ENCODE peak calls at places on chromosomes 6 and 20, in nine cellular contexts. One of them, this sample, is unnamed.

GRCh38 chr20:31845300-31845863 is at the start of gene FOXS1:
- DNase-seq in stimulated activated naive CD4-positive, alpha-beta T cell: no peak
- DNase-seq in activated T-cell treated with anti-CD3 and anti-CD28 coated beads, Interleukin-2, amount 50 U/mL, for 72 hours: no peak
- DNase-seq in NCI-H82: peak; percentile 25
- DNase-seq in left ventricle myocardium superior: peak; percentile 70
- DNase-seq in ACHN: peak; percentile 32
- DNase-seq in GM12892: no peak
- DNase-seq in nephron progenitor cell: peak; percentile 65
- DNase-seq in stimulated activated CD4-positive, alpha-beta T cell treated with anti-CD3 and anti-CD28 coated beads, Interleukin-1b, Interleukin-23, amount 100 ng/mL, for 4 hours: no peak
- DNase-seq in this sample: no peak

GRCh38 chr6:146282837-146283236 is 254.0 kb downstream of the GRM1 start:
- DNase-seq in left ventricle myocardium superior: no peak
- DNase-seq in activated T-cell treated with anti-CD3 and anti-CD28 coated beads, Interleukin-2, amount 50 U/mL, for 72 hours: no peak
- DNase-seq in ACHN: no peak
- DNase-seq in stimulated activated naive CD4-positive, alpha-beta T cell: no peak
- DNase-seq in stimulated activated CD4-positive, alpha-beta T cell treated with anti-CD3 and anti-CD28 coated beads, Interleukin-1b, Interleukin-23, amount 100 ng/mL, for 4 hours: no peak
- DNase-seq in nephron progenitor cell: no peak
- DNase-seq in NCI-H82: no peak
- DNase-seq in GM12892: no peak
- DNase-seq in this sample: no peak

GRCh38 chr20:43506238-43506637 is 1.3 kb upstream of the L3MBTL1 start:
- DNase-seq in stimulated activated CD4-positive, alpha-beta T cell treated with anti-CD3 and anti-CD28 coated beads, Interleukin-1b, Interleukin-23, amount 100 ng/mL, for 4 hours: no peak
- DNase-seq in GM12892: no peak
- DNase-seq in activated T-cell treated with anti-CD3 and anti-CD28 coated beads, Interleukin-2, amount 50 U/mL, for 72 hours: no peak
- DNase-seq in left ventricle myocardium superior: no peak
- DNase-seq in ACHN: no peak
- DNase-seq in stimulated activated naive CD4-positive, alpha-beta T cell: no peak
- DNase-seq in nephron progenitor cell: no peak
- DNase-seq in NCI-H82: no peak
- DNase-seq in this sample: no peak

GRCh38 chr20:47343007-47343472 is 13.5 kb downstream of the ZMYND8 start:
- DNase-seq in ACHN: no peak
- DNase-seq in left ventricle myocardium superior: no peak
- DNase-seq in GM12892: no peak
- DNase-seq in NCI-H82: no peak
- DNase-seq in stimulated activated CD4-positive, alpha-beta T cell treated with anti-CD3 and anti-CD28 coated beads, Interleukin-1b, Interleukin-23, amount 100 ng/mL, for 4 hours: no peak
- DNase-seq in activated T-cell treated with anti-CD3 and anti-CD28 coated beads, Interleukin-2, amount 50 U/mL, for 72 hours: no peak
- DNase-seq in nephron progenitor cell: no peak
- DNase-seq in stimulated activated naive CD4-positive, alpha-beta T cell: no peak
- DNase-seq in this sample: no peak

GRCh38 chr6:133300896-133301295 is 59.7 kb downstream of the EYA4 start:
- DNase-seq in activated T-cell treated with anti-CD3 and anti-CD28 coated beads, Interleukin-2, amount 50 U/mL, for 72 hours: no peak
- DNase-seq in nephron progenitor cell: no peak
- DNase-seq in ACHN: no peak
- DNase-seq in stimulated activated CD4-positive, alpha-beta T cell treated with anti-CD3 and anti-CD28 coated beads, Interleukin-1b, Interleukin-23, amount 100 ng/mL, for 4 hours: no peak
- DNase-seq in left ventricle myocardium superior: no peak
- DNase-seq in NCI-H82: no peak
- DNase-seq in stimulated activated naive CD4-positive, alpha-beta T cell: no peak
- DNase-seq in GM12892: no peak
- DNase-seq in this sample: no peak

GRCh38 chr6:137811121-137811911 is 55.7 kb upstream of the TNFAIP3 start:
- DNase-seq in left ventricle myocardium superior: peak; percentile 45
- DNase-seq in activated T-cell treated with anti-CD3 and anti-CD28 coated beads, Interleukin-2, amount 50 U/mL, for 72 hours: peak; percentile 91
- DNase-seq in stimulated activated CD4-positive, alpha-beta T cell treated with anti-CD3 and anti-CD28 coated beads, Interleukin-1b, Interleukin-23, amount 100 ng/mL, for 4 hours: peak; percentile 59
- DNase-seq in stimulated activated naive CD4-positive, alpha-beta T cell: peak; percentile 74
- DNase-seq in ACHN: peak; percentile 83
- DNase-seq in GM12892: peak; percentile 54
- DNase-seq in NCI-H82: peak; percentile 5
- DNase-seq in nephron progenitor cell: no peak
- DNase-seq in this sample: peak; percentile 42

GRCh38 chr6:9554806-9555205 is 860.1 kb downstream of the TFAP2A start:
- DNase-seq in GM12892: no peak
- DNase-seq in stimulated activated CD4-positive, alpha-beta T cell treated with anti-CD3 and anti-CD28 coated beads, Interleukin-1b, Interleukin-23, amount 100 ng/mL, for 4 hours: no peak
- DNase-seq in ACHN: no peak
- DNase-seq in NCI-H82: peak; percentile 41
- DNase-seq in stimulated activated naive CD4-positive, alpha-beta T cell: no peak
- DNase-seq in nephron progenitor cell: no peak
- DNase-seq in activated T-cell treated with anti-CD3 and anti-CD28 coated beads, Interleukin-2, amount 50 U/mL, for 72 hours: no peak
- DNase-seq in left ventricle myocardium superior: no peak
- DNase-seq in this sample: no peak

GRCh38 chr6:1009041-1009440 is 302.9 kb upstream of the FOXQ1 start:
- DNase-seq in NCI-H82: no peak
- DNase-seq in stimulated activated CD4-positive, alpha-beta T cell treated with anti-CD3 and anti-CD28 coated beads, Interleukin-1b, Interleukin-23, amount 100 ng/mL, for 4 hours: no peak
- DNase-seq in nephron progenitor cell: no peak
- DNase-seq in left ventricle myocardium superior: no peak
- DNase-seq in GM12892: no peak
- DNase-seq in activated T-cell treated with anti-CD3 and anti-CD28 coated beads, Interleukin-2, amount 50 U/mL, for 72 hours: no peak
- DNase-seq in stimulated activated naive CD4-positive, alpha-beta T cell: no peak
- DNase-seq in ACHN: no peak
- DNase-seq in this sample: no peak

GRCh38 chr20:20549267-20549612 is 163.2 kb downstream of the RALGAPA2 start:
- DNase-seq in activated T-cell treated with anti-CD3 and anti-CD28 coated beads, Interleukin-2, amount 50 U/mL, for 72 hours: no peak
- DNase-seq in stimulated activated CD4-positive, alpha-beta T cell treated with anti-CD3 and anti-CD28 coated beads, Interleukin-1b, Interleukin-23, amount 100 ng/mL, for 4 hours: no peak
- DNase-seq in ACHN: no peak
- DNase-seq in stimulated activated naive CD4-positive, alpha-beta T cell: no peak
- DNase-seq in left ventricle myocardium superior: no peak
- DNase-seq in GM12892: no peak
- DNase-seq in NCI-H82: peak; percentile 88
- DNase-seq in nephron progenitor cell: no peak
- DNase-seq in this sample: no peak

GRCh38 chr6:170279977-170280688 is 10.7 kb downstream of the DLL1 start:
- DNase-seq in NCI-H82: no peak
- DNase-seq in left ventricle myocardium superior: peak; percentile 84
- DNase-seq in GM12892: no peak
- DNase-seq in stimulated activated naive CD4-positive, alpha-beta T cell: peak; percentile 68
- DNase-seq in nephron progenitor cell: peak; percentile 62
- DNase-seq in activated T-cell treated with anti-CD3 and anti-CD28 coated beads, Interleukin-2, amount 50 U/mL, for 72 hours: peak; percentile 45
- DNase-seq in stimulated activated CD4-positive, alpha-beta T cell treated with anti-CD3 and anti-CD28 coated beads, Interleukin-1b, Interleukin-23, amount 100 ng/mL, for 4 hours: no peak
- DNase-seq in ACHN: no peak
- DNase-seq in this sample: no peak

GRCh38 chr20:36093025-36093803 is 61.3 kb upstream of the EPB41L1 start:
- DNase-seq in left ventricle myocardium superior: peak; percentile 67
- DNase-seq in activated T-cell treated with anti-CD3 and anti-CD28 coated beads, Interleukin-2, amount 50 U/mL, for 72 hours: peak; percentile 42
- DNase-seq in ACHN: peak; percentile 20
- DNase-seq in NCI-H82: peak; percentile 72
- DNase-seq in stimulated activated CD4-positive, alpha-beta T cell treated with anti-CD3 and anti-CD28 coated beads, Interleukin-1b, Interleukin-23, amount 100 ng/mL, for 4 hours: peak; percentile 7
- DNase-seq in GM12892: no peak
- DNase-seq in stimulated activated naive CD4-positive, alpha-beta T cell: no peak
- DNase-seq in nephron progenitor cell: peak; percentile 33
- DNase-seq in this sample: peak; percentile 37

GRCh38 chr20:25696384-25697131 is at the start of gene ZNF337:
- DNase-seq in NCI-H82: peak; percentile 99
- DNase-seq in left ventricle myocardium superior: peak; percentile 97
- DNase-seq in ACHN: peak; percentile 94
- DNase-seq in stimulated activated CD4-positive, alpha-beta T cell treated with anti-CD3 and anti-CD28 coated beads, Interleukin-1b, Interleukin-23, amount 100 ng/mL, for 4 hours: peak; percentile 88
- DNase-seq in nephron progenitor cell: peak; percentile 97
- DNase-seq in stimulated activated naive CD4-positive, alpha-beta T cell: peak; percentile 86
- DNase-seq in activated T-cell treated with anti-CD3 and anti-CD28 coated beads, Interleukin-2, amount 50 U/mL, for 72 hours: peak; percentile 96
- DNase-seq in GM12892: peak; percentile 92
- DNase-seq in this sample: peak; percentile 94

GRCh38 chr6:2103644-2104523 is 141.5 kb downstream of the GMDS start:
- DNase-seq in nephron progenitor cell: no peak
- DNase-seq in left ventricle myocardium superior: no peak
- DNase-seq in NCI-H82: peak; percentile 68
- DNase-seq in GM12892: no peak
- DNase-seq in activated T-cell treated with anti-CD3 and anti-CD28 coated beads, Interleukin-2, amount 50 U/mL, for 72 hours: no peak
- DNase-seq in ACHN: peak; percentile 71
- DNase-seq in stimulated activated naive CD4-positive, alpha-beta T cell: no peak
- DNase-seq in stimulated activated CD4-positive, alpha-beta T cell treated with anti-CD3 and anti-CD28 coated beads, Interleukin-1b, Interleukin-23, amount 100 ng/mL, for 4 hours: no peak
- DNase-seq in this sample: no peak

GRCh38 chr6:163262080-163262479 is 152.4 kb upstream of the QKI start:
- DNase-seq in nephron progenitor cell: no peak
- DNase-seq in ACHN: no peak
- DNase-seq in activated T-cell treated with anti-CD3 and anti-CD28 coated beads, Interleukin-2, amount 50 U/mL, for 72 hours: no peak
- DNase-seq in NCI-H82: no peak
- DNase-seq in left ventricle myocardium superior: no peak
- DNase-seq in stimulated activated naive CD4-positive, alpha-beta T cell: no peak
- DNase-seq in GM12892: no peak
- DNase-seq in stimulated activated CD4-positive, alpha-beta T cell treated with anti-CD3 and anti-CD28 coated beads, Interleukin-1b, Interleukin-23, amount 100 ng/mL, for 4 hours: no peak
- DNase-seq in this sample: no peak

GRCh38 chr6:148524976-148525375 is 182.3 kb downstream of the SASH1 start:
- DNase-seq in nephron progenitor cell: no peak
- DNase-seq in stimulated activated CD4-positive, alpha-beta T cell treated with anti-CD3 and anti-CD28 coated beads, Interleukin-1b, Interleukin-23, amount 100 ng/mL, for 4 hours: no peak
- DNase-seq in stimulated activated naive CD4-positive, alpha-beta T cell: no peak
- DNase-seq in left ventricle myocardium superior: no peak
- DNase-seq in GM12892: no peak
- DNase-seq in NCI-H82: no peak
- DNase-seq in ACHN: peak; percentile 60
- DNase-seq in activated T-cell treated with anti-CD3 and anti-CD28 coated beads, Interleukin-2, amount 50 U/mL, for 72 hours: peak; percentile 7
- DNase-seq in this sample: no peak

GRCh38 chr6:21634582-21634981 is 41.0 kb downstream of the SOX4 start:
- DNase-seq in ACHN: peak; percentile 8
- DNase-seq in activated T-cell treated with anti-CD3 and anti-CD28 coated beads, Interleukin-2, amount 50 U/mL, for 72 hours: no peak
- DNase-seq in nephron progenitor cell: no peak
- DNase-seq in stimulated activated naive CD4-positive, alpha-beta T cell: no peak
- DNase-seq in left ventricle myocardium superior: no peak
- DNase-seq in stimulated activated CD4-positive, alpha-beta T cell treated with anti-CD3 and anti-CD28 coated beads, Interleukin-1b, Interleukin-23, amount 100 ng/mL, for 4 hours: no peak
- DNase-seq in NCI-H82: no peak
- DNase-seq in GM12892: no peak
- DNase-seq in this sample: no peak

GRCh38 chr20:50735813-50736212 is 4.4 kb downstream of the PARD6B start:
- DNase-seq in nephron progenitor cell: no peak
- DNase-seq in activated T-cell treated with anti-CD3 and anti-CD28 coated beads, Interleukin-2, amount 50 U/mL, for 72 hours: no peak
- DNase-seq in stimulated activated CD4-positive, alpha-beta T cell treated with anti-CD3 and anti-CD28 coated beads, Interleukin-1b, Interleukin-23, amount 100 ng/mL, for 4 hours: no peak
- DNase-seq in NCI-H82: no peak
- DNase-seq in stimulated activated naive CD4-positive, alpha-beta T cell: no peak
- DNase-seq in left ventricle myocardium superior: no peak
- DNase-seq in ACHN: no peak
- DNase-seq in GM12892: no peak
- DNase-seq in this sample: no peak

GRCh38 chr6:1020133-1020532 is 291.8 kb upstream of the FOXQ1 start:
- DNase-seq in activated T-cell treated with anti-CD3 and anti-CD28 coated beads, Interleukin-2, amount 50 U/mL, for 72 hours: no peak
- DNase-seq in stimulated activated CD4-positive, alpha-beta T cell treated with anti-CD3 and anti-CD28 coated beads, Interleukin-1b, Interleukin-23, amount 100 ng/mL, for 4 hours: no peak
- DNase-seq in stimulated activated naive CD4-positive, alpha-beta T cell: no peak
- DNase-seq in GM12892: no peak
- DNase-seq in NCI-H82: no peak
- DNase-seq in nephron progenitor cell: no peak
- DNase-seq in ACHN: no peak
- DNase-seq in left ventricle myocardium superior: no peak
- DNase-seq in this sample: no peak

GRCh38 chr6:169579712-169580111 is 122.1 kb downstream of the WDR27 start:
- DNase-seq in GM12892: no peak
- DNase-seq in stimulated activated CD4-positive, alpha-beta T cell treated with anti-CD3 and anti-CD28 coated beads, Interleukin-1b, Interleukin-23, amount 100 ng/mL, for 4 hours: no peak
- DNase-seq in NCI-H82: no peak
- DNase-seq in ACHN: no peak
- DNase-seq in activated T-cell treated with anti-CD3 and anti-CD28 coated beads, Interleukin-2, amount 50 U/mL, for 72 hours: no peak
- DNase-seq in nephron progenitor cell: no peak
- DNase-seq in stimulated activated naive CD4-positive, alpha-beta T cell: no peak
- DNase-seq in left ventricle myocardium superior: no peak
- DNase-seq in this sample: no peak

GRCh38 chr6:53959717-53960116 is 151.5 kb upstream of the MLIP start:
- DNase-seq in stimulated activated CD4-positive, alpha-beta T cell treated with anti-CD3 and anti-CD28 coated beads, Interleukin-1b, Interleukin-23, amount 100 ng/mL, for 4 hours: no peak
- DNase-seq in ACHN: no peak
- DNase-seq in GM12892: no peak
- DNase-seq in activated T-cell treated with anti-CD3 and anti-CD28 coated beads, Interleukin-2, amount 50 U/mL, for 72 hours: no peak
- DNase-seq in nephron progenitor cell: no peak
- DNase-seq in NCI-H82: no peak
- DNase-seq in left ventricle myocardium superior: no peak
- DNase-seq in stimulated activated naive CD4-positive, alpha-beta T cell: no peak
- DNase-seq in this sample: no peak

GRCh38 chr20:6178537-6178936 is 55.7 kb upstream of the FERMT1 start:
- DNase-seq in activated T-cell treated with anti-CD3 and anti-CD28 coated beads, Interleukin-2, amount 50 U/mL, for 72 hours: no peak
- DNase-seq in left ventricle myocardium superior: no peak
- DNase-seq in NCI-H82: peak; percentile 53
- DNase-seq in ACHN: peak; percentile 37
- DNase-seq in nephron progenitor cell: no peak
- DNase-seq in stimulated activated naive CD4-positive, alpha-beta T cell: no peak
- DNase-seq in GM12892: no peak
- DNase-seq in stimulated activated CD4-positive, alpha-beta T cell treated with anti-CD3 and anti-CD28 coated beads, Interleukin-1b, Interleukin-23, amount 100 ng/mL, for 4 hours: no peak
- DNase-seq in this sample: no peak

GRCh38 chr6:139485742-139486475 is 111.5 kb upstream of the CITED2 start:
- DNase-seq in ACHN: no peak
- DNase-seq in stimulated activated CD4-positive, alpha-beta T cell treated with anti-CD3 and anti-CD28 coated beads, Interleukin-1b, Interleukin-23, amount 100 ng/mL, for 4 hours: no peak
- DNase-seq in stimulated activated naive CD4-positive, alpha-beta T cell: no peak
- DNase-seq in nephron progenitor cell: peak; percentile 5
- DNase-seq in left ventricle myocardium superior: no peak
- DNase-seq in NCI-H82: peak; percentile 5
- DNase-seq in GM12892: no peak
- DNase-seq in activated T-cell treated with anti-CD3 and anti-CD28 coated beads, Interleukin-2, amount 50 U/mL, for 72 hours: no peak
- DNase-seq in this sample: no peak

GRCh38 chr20:9225879-9226278 is 157.0 kb downstream of the PLCB4 start:
- DNase-seq in nephron progenitor cell: no peak
- DNase-seq in activated T-cell treated with anti-CD3 and anti-CD28 coated beads, Interleukin-2, amount 50 U/mL, for 72 hours: no peak
- DNase-seq in ACHN: no peak
- DNase-seq in stimulated activated CD4-positive, alpha-beta T cell treated with anti-CD3 and anti-CD28 coated beads, Interleukin-1b, Interleukin-23, amount 100 ng/mL, for 4 hours: no peak
- DNase-seq in NCI-H82: no peak
- DNase-seq in stimulated activated naive CD4-positive, alpha-beta T cell: no peak
- DNase-seq in GM12892: no peak
- DNase-seq in left ventricle myocardium superior: peak; percentile 54
- DNase-seq in this sample: no peak

GRCh38 chr6:167420858-167421766 is 96.2 kb downstream of the TTLL2 start:
- DNase-seq in ACHN: no peak
- DNase-seq in NCI-H82: peak; percentile 40
- DNase-seq in GM12892: no peak
- DNase-seq in activated T-cell treated with anti-CD3 and anti-CD28 coated beads, Interleukin-2, amount 50 U/mL, for 72 hours: no peak
- DNase-seq in stimulated activated naive CD4-positive, alpha-beta T cell: no peak
- DNase-seq in nephron progenitor cell: no peak
- DNase-seq in left ventricle myocardium superior: no peak
- DNase-seq in stimulated activated CD4-positive, alpha-beta T cell treated with anti-CD3 and anti-CD28 coated beads, Interleukin-1b, Interleukin-23, amount 100 ng/mL, for 4 hours: no peak
- DNase-seq in this sample: no peak

GRCh38 chr6:109706513-109706912 is 15.4 kb downstream of the FIG4 start:
- DNase-seq in ACHN: no peak
- DNase-seq in activated T-cell treated with anti-CD3 and anti-CD28 coated beads, Interleukin-2, amount 50 U/mL, for 72 hours: no peak
- DNase-seq in nephron progenitor cell: no peak
- DNase-seq in left ventricle myocardium superior: no peak
- DNase-seq in NCI-H82: no peak
- DNase-seq in stimulated activated naive CD4-positive, alpha-beta T cell: no peak
- DNase-seq in GM12892: no peak
- DNase-seq in stimulated activated CD4-positive, alpha-beta T cell treated with anti-CD3 and anti-CD28 coated beads, Interleukin-1b, Interleukin-23, amount 100 ng/mL, for 4 hours: no peak
- DNase-seq in this sample: no peak

GRCh38 chr6:165661416-165662001 is 1.5 kb downstream of the PDE10A start:
- DNase-seq in stimulated activated CD4-positive, alpha-beta T cell treated with anti-CD3 and anti-CD28 coated beads, Interleukin-1b, Interleukin-23, amount 100 ng/mL, for 4 hours: no peak
- DNase-seq in ACHN: peak; percentile 39
- DNase-seq in stimulated activated naive CD4-positive, alpha-beta T cell: no peak
- DNase-seq in left ventricle myocardium superior: peak; percentile 43
- DNase-seq in nephron progenitor cell: peak; percentile 49
- DNase-seq in activated T-cell treated with anti-CD3 and anti-CD28 coated beads, Interleukin-2, amount 50 U/mL, for 72 hours: no peak
- DNase-seq in NCI-H82: no peak
- DNase-seq in GM12892: no peak
- DNase-seq in this sample: no peak

GRCh38 chr6:167944130-167944529 is 53.3 kb upstream of the KIF25 start:
- DNase-seq in ACHN: no peak
- DNase-seq in activated T-cell treated with anti-CD3 and anti-CD28 coated beads, Interleukin-2, amount 50 U/mL, for 72 hours: no peak
- DNase-seq in nephron progenitor cell: no peak
- DNase-seq in stimulated activated CD4-positive, alpha-beta T cell treated with anti-CD3 and anti-CD28 coated beads, Interleukin-1b, Interleukin-23, amount 100 ng/mL, for 4 hours: no peak
- DNase-seq in GM12892: no peak
- DNase-seq in stimulated activated naive CD4-positive, alpha-beta T cell: no peak
- DNase-seq in left ventricle myocardium superior: no peak
- DNase-seq in NCI-H82: no peak
- DNase-seq in this sample: no peak

GRCh38 chr6:26319405-26320128 is 45.4 kb upstream of the BTN3A2 start:
- DNase-seq in activated T-cell treated with anti-CD3 and anti-CD28 coated beads, Interleukin-2, amount 50 U/mL, for 72 hours: no peak
- DNase-seq in nephron progenitor cell: no peak
- DNase-seq in stimulated activated naive CD4-positive, alpha-beta T cell: no peak
- DNase-seq in left ventricle myocardium superior: no peak
- DNase-seq in ACHN: no peak
- DNase-seq in stimulated activated CD4-positive, alpha-beta T cell treated with anti-CD3 and anti-CD28 coated beads, Interleukin-1b, Interleukin-23, amount 100 ng/mL, for 4 hours: no peak
- DNase-seq in NCI-H82: no peak
- DNase-seq in GM12892: no peak
- DNase-seq in this sample: no peak

GRCh38 chr6:108588586-108588985 is 27.9 kb downstream of the FOXO3 start:
- DNase-seq in left ventricle myocardium superior: no peak
- DNase-seq in nephron progenitor cell: no peak
- DNase-seq in ACHN: peak; percentile 36
- DNase-seq in GM12892: no peak
- DNase-seq in stimulated activated naive CD4-positive, alpha-beta T cell: no peak
- DNase-seq in activated T-cell treated with anti-CD3 and anti-CD28 coated beads, Interleukin-2, amount 50 U/mL, for 72 hours: no peak
- DNase-seq in NCI-H82: no peak
- DNase-seq in stimulated activated CD4-positive, alpha-beta T cell treated with anti-CD3 and anti-CD28 coated beads, Interleukin-1b, Interleukin-23, amount 100 ng/mL, for 4 hours: no peak
- DNase-seq in this sample: no peak

GRCh38 chr6:124076336-124077048 is 272.8 kb downstream of the NKAIN2 start:
- DNase-seq in NCI-H82: peak; percentile 14
- DNase-seq in activated T-cell treated with anti-CD3 and anti-CD28 coated beads, Interleukin-2, amount 50 U/mL, for 72 hours: no peak
- DNase-seq in stimulated activated CD4-positive, alpha-beta T cell treated with anti-CD3 and anti-CD28 coated beads, Interleukin-1b, Interleukin-23, amount 100 ng/mL, for 4 hours: no peak
- DNase-seq in ACHN: no peak
- DNase-seq in left ventricle myocardium superior: no peak
- DNase-seq in nephron progenitor cell: no peak
- DNase-seq in stimulated activated naive CD4-positive, alpha-beta T cell: no peak
- DNase-seq in GM12892: no peak
- DNase-seq in this sample: no peak

GRCh38 chr20:60254901-60255411 is 296.7 kb downstream of the CDH26 start:
- DNase-seq in activated T-cell treated with anti-CD3 and anti-CD28 coated beads, Interleukin-2, amount 50 U/mL, for 72 hours: no peak
- DNase-seq in stimulated activated CD4-positive, alpha-beta T cell treated with anti-CD3 and anti-CD28 coated beads, Interleukin-1b, Interleukin-23, amount 100 ng/mL, for 4 hours: no peak
- DNase-seq in left ventricle myocardium superior: no peak
- DNase-seq in GM12892: no peak
- DNase-seq in NCI-H82: no peak
- DNase-seq in nephron progenitor cell: no peak
- DNase-seq in stimulated activated naive CD4-positive, alpha-beta T cell: no peak
- DNase-seq in ACHN: peak; percentile 57
- DNase-seq in this sample: no peak